ENCODE peak calls at places on chromosomes 7 and 10, in six cellular contexts. One of them, this sample, is unnamed.
A peak's percentile ranks its signal among the peaks of the same experiment; 100 is the strongest.

GRCh38 chr7:33539198-33539597 is 366.1 kb upstream of the BMPER start:
- DNase-seq in WERI-Rb-1: no peak
- DNase-seq in neural crest cell: no peak
- DNase-seq in tibial artery: no peak
- DNase-seq in fibroblast of lung: no peak
- DNase-seq in endothelial cell: no peak
- DNase-seq in this sample: no peak

GRCh38 chr10:103752680-103753248 is 102.6 kb downstream of the SH3PXD2A start:
- DNase-seq in WERI-Rb-1: no peak
- DNase-seq in neural crest cell: no peak
- DNase-seq in tibial artery: no peak
- DNase-seq in fibroblast of lung: no peak
- DNase-seq in endothelial cell: no peak
- DNase-seq in this sample: no peak

GRCh38 chr10:7436490-7437100 is 25.8 kb upstream of the SFMBT2 start:
- DNase-seq in WERI-Rb-1: no peak
- DNase-seq in neural crest cell: no peak
- DNase-seq in tibial artery: no peak
- DNase-seq in fibroblast of lung: peak; percentile 32
- DNase-seq in endothelial cell: no peak
- DNase-seq in this sample: no peak

GRCh38 chr7:155229548-155230168 is 68.0 kb upstream of the INSIG1 start:
- DNase-seq in WERI-Rb-1: no peak
- DNase-seq in neural crest cell: no peak
- DNase-seq in tibial artery: no peak
- DNase-seq in fibroblast of lung: no peak
- DNase-seq in endothelial cell: no peak
- DNase-seq in this sample: no peak

GRCh38 chr10:109898666-109899577 is 24.4 kb downstream of the XPNPEP1 start:
- DNase-seq in WERI-Rb-1: no peak
- DNase-seq in neural crest cell: no peak
- DNase-seq in tibial artery: peak; percentile 90
- DNase-seq in fibroblast of lung: peak; percentile 56
- DNase-seq in endothelial cell: no peak
- DNase-seq in this sample: no peak

GRCh38 chr7:102282465-102283362 is 4.0 kb upstream of the SH2B2 start:
- DNase-seq in WERI-Rb-1: no peak
- DNase-seq in neural crest cell: no peak
- DNase-seq in tibial artery: no peak
- DNase-seq in fibroblast of lung: no peak
- DNase-seq in endothelial cell: no peak
- DNase-seq in this sample: no peak

GRCh38 chr10:45495438-45496152 is 121.6 kb downstream of the ALOX5 start:
- DNase-seq in WERI-Rb-1: no peak
- DNase-seq in neural crest cell: no peak
- DNase-seq in tibial artery: no peak
- DNase-seq in fibroblast of lung: peak; percentile 11
- DNase-seq in endothelial cell: no peak
- DNase-seq in this sample: no peak

GRCh38 chr10:50636576-50636975 is 12.8 kb upstream of the SGMS1 start:
- DNase-seq in WERI-Rb-1: no peak
- DNase-seq in neural crest cell: no peak
- DNase-seq in tibial artery: no peak
- DNase-seq in fibroblast of lung: no peak
- DNase-seq in endothelial cell: no peak
- DNase-seq in this sample: no peak

GRCh38 chr7:131606346-131607290 is 50.2 kb upstream of the PODXL start:
- DNase-seq in WERI-Rb-1: no peak
- DNase-seq in neural crest cell: no peak
- DNase-seq in tibial artery: no peak
- DNase-seq in fibroblast of lung: no peak
- DNase-seq in endothelial cell: no peak
- DNase-seq in this sample: no peak

GRCh38 chr7:109751241-109751640 is 1181.6 kb downstream of the DNAJB9 start:
- DNase-seq in WERI-Rb-1: no peak
- DNase-seq in neural crest cell: no peak
- DNase-seq in tibial artery: no peak
- DNase-seq in fibroblast of lung: peak; percentile 11
- DNase-seq in endothelial cell: no peak
- DNase-seq in this sample: no peak

GRCh38 chr7:1348836-1349335 is 110.4 kb downstream of the MICALL2 start:
- DNase-seq in WERI-Rb-1: no peak
- DNase-seq in neural crest cell: no peak
- DNase-seq in tibial artery: no peak
- DNase-seq in fibroblast of lung: no peak
- DNase-seq in endothelial cell: no peak
- DNase-seq in this sample: no peak

GRCh38 chr7:1668486-1668931 is 1.6 kb upstream of the ELFN1 start:
- DNase-seq in WERI-Rb-1: peak; percentile 47
- DNase-seq in neural crest cell: no peak
- DNase-seq in tibial artery: peak; percentile 57
- DNase-seq in fibroblast of lung: no peak
- DNase-seq in endothelial cell: no peak
- DNase-seq in this sample: peak; percentile 10

GRCh38 chr10:26326874-26327273 is 110.3 kb downstream of the GAD2 start:
- DNase-seq in WERI-Rb-1: no peak
- DNase-seq in neural crest cell: no peak
- DNase-seq in tibial artery: no peak
- DNase-seq in fibroblast of lung: no peak
- DNase-seq in endothelial cell: no peak
- DNase-seq in this sample: no peak

GRCh38 chr7:7913506-7913905 is 55.1 kb upstream of the GLCCI1 start:
- DNase-seq in WERI-Rb-1: no peak
- DNase-seq in neural crest cell: no peak
- DNase-seq in tibial artery: no peak
- DNase-seq in fibroblast of lung: peak; percentile 56
- DNase-seq in endothelial cell: no peak
- DNase-seq in this sample: no peak
- TF ChIP-seq CTCF in WERI-Rb-1: no peak
- TF ChIP-seq CTCF in neural crest cell: no peak
- TF ChIP-seq CTCF in tibial artery: no peak
- TF ChIP-seq CTCF in fibroblast of lung: no peak
- TF ChIP-seq CTCF in endothelial cell: no peak
- TF ChIP-seq CTCF in this sample: no peak

GRCh38 chr7:127892488-127893314 is 138.5 kb downstream of the LRRC4 start:
- DNase-seq in WERI-Rb-1: no peak
- DNase-seq in neural crest cell: no peak
- DNase-seq in tibial artery: no peak
- DNase-seq in fibroblast of lung: peak; percentile 96
- DNase-seq in endothelial cell: no peak
- DNase-seq in this sample: no peak
- TF ChIP-seq CTCF in WERI-Rb-1: no peak
- TF ChIP-seq CTCF in neural crest cell: no peak
- TF ChIP-seq CTCF in tibial artery: no peak
- TF ChIP-seq CTCF in fibroblast of lung: no peak
- TF ChIP-seq CTCF in endothelial cell: no peak
- TF ChIP-seq CTCF in this sample: no peak

GRCh38 chr7:45891462-45892402 is 3.4 kb downstream of the IGFBP1 start:
- DNase-seq in WERI-Rb-1: no peak
- DNase-seq in neural crest cell: no peak
- DNase-seq in tibial artery: no peak
- DNase-seq in fibroblast of lung: no peak
- DNase-seq in endothelial cell: no peak
- DNase-seq in this sample: no peak
- TF ChIP-seq CTCF in WERI-Rb-1: no peak
- TF ChIP-seq CTCF in neural crest cell: peak; percentile 9
- TF ChIP-seq CTCF in tibial artery: no peak
- TF ChIP-seq CTCF in fibroblast of lung: no peak
- TF ChIP-seq CTCF in endothelial cell: no peak
- TF ChIP-seq CTCF in this sample: peak; percentile 6

DNA sequence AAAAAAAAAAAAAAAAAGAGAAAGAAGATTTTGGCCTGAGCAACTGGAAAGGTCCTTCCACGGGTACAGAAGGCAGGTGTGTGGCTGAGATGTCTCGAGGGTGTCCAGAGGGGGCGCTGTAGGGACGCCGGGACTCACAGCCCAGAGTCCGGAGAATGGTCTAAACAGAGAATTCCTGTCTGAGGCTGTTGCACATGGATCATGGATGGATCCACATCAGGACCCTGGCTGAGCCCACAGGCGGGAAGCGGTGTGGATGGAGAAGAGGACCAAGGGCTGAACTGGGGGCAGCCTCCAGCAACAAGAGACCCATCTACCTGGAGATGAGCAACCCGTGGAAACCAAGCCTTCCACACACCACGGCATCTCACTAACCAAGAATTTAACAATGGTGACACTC is 55.0 kb downstream of the PKD1L1 start:
- DNase-seq in WERI-Rb-1: peak; percentile 23
- DNase-seq in neural crest cell: no peak
- DNase-seq in tibial artery: no peak
- DNase-seq in fibroblast of lung: no peak
- DNase-seq in endothelial cell: peak; percentile 55
- DNase-seq in this sample: peak; percentile 20
- TF ChIP-seq CTCF in WERI-Rb-1: peak; percentile 60
- TF ChIP-seq CTCF in neural crest cell: peak; percentile 53
- TF ChIP-seq CTCF in tibial artery: no peak
- TF ChIP-seq CTCF in fibroblast of lung: no peak
- TF ChIP-seq CTCF in endothelial cell: peak; percentile 54
- TF ChIP-seq CTCF in this sample: peak; percentile 57

GRCh38 chr10:119246862-119247549 is 39.6 kb downstream of the GRK5 start:
- DNase-seq in WERI-Rb-1: no peak
- DNase-seq in neural crest cell: no peak
- DNase-seq in tibial artery: peak; percentile 84
- DNase-seq in fibroblast of lung: peak; percentile 94
- DNase-seq in endothelial cell: no peak
- DNase-seq in this sample: no peak
- TF ChIP-seq CTCF in WERI-Rb-1: no peak
- TF ChIP-seq CTCF in neural crest cell: no peak
- TF ChIP-seq CTCF in tibial artery: peak; percentile 18
- TF ChIP-seq CTCF in fibroblast of lung: no peak
- TF ChIP-seq CTCF in endothelial cell: no peak
- TF ChIP-seq CTCF in this sample: no peak

GRCh38 chr10:29026065-29026797 is 262.6 kb upstream of the LYZL1 start:
- DNase-seq in WERI-Rb-1: no peak
- DNase-seq in neural crest cell: no peak
- DNase-seq in tibial artery: no peak
- DNase-seq in fibroblast of lung: no peak
- DNase-seq in endothelial cell: no peak
- DNase-seq in this sample: no peak
- TF ChIP-seq CTCF in WERI-Rb-1: no peak
- TF ChIP-seq CTCF in neural crest cell: no peak
- TF ChIP-seq CTCF in tibial artery: no peak
- TF ChIP-seq CTCF in fibroblast of lung: no peak
- TF ChIP-seq CTCF in endothelial cell: no peak
- TF ChIP-seq CTCF in this sample: no peak

GRCh38 chr10:23157691-23158369 is 34.3 kb upstream of the PTF1A start:
- DNase-seq in WERI-Rb-1: peak; percentile 24
- DNase-seq in neural crest cell: no peak
- DNase-seq in tibial artery: no peak
- DNase-seq in fibroblast of lung: peak; percentile 47
- DNase-seq in endothelial cell: no peak
- DNase-seq in this sample: no peak
- TF ChIP-seq CTCF in WERI-Rb-1: peak; percentile 20
- TF ChIP-seq CTCF in neural crest cell: no peak
- TF ChIP-seq CTCF in tibial artery: no peak
- TF ChIP-seq CTCF in fibroblast of lung: peak; percentile 42
- TF ChIP-seq CTCF in endothelial cell: no peak
- TF ChIP-seq CTCF in this sample: no peak

DNA sequence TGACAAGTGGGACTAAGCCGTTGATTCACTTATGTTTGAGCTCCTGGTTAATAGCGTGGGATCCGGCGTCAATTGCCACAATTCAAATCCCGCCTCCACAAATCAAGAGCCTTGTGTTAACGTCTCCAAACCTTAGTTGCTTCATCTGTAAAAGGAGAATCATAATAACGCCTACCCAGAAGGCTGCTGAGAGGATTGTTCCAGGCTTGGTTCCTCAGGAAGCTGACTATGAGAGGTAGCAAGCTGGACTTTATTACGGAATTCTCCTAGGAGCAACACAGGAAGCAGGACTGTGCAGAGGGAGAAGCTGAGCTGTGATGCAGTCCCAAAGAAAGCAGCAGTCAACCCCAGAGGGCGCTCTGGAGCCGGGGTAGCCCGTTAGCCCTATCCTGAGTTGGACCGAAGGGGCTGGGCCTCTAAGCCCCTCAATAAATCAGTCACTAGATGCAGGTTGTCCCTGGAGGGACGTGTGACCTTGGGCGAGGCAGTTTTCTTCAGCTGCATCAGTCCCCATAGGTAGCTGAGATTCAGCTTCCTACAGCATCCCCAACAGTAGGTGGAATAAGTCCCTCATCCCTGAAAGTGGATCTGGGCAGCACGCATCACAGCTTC is 6.9 kb upstream of the BAG3 start:
- DNase-seq in WERI-Rb-1: peak; percentile 41
- DNase-seq in neural crest cell: peak; percentile 14
- DNase-seq in tibial artery: no peak
- DNase-seq in fibroblast of lung: no peak
- DNase-seq in endothelial cell: no peak
- DNase-seq in this sample: no peak
- TF ChIP-seq CTCF in WERI-Rb-1: peak; percentile 64
- TF ChIP-seq CTCF in neural crest cell: peak; percentile 20
- TF ChIP-seq CTCF in tibial artery: no peak
- TF ChIP-seq CTCF in fibroblast of lung: peak; percentile 17
- TF ChIP-seq CTCF in endothelial cell: no peak
- TF ChIP-seq CTCF in this sample: peak; percentile 24

DNA sequence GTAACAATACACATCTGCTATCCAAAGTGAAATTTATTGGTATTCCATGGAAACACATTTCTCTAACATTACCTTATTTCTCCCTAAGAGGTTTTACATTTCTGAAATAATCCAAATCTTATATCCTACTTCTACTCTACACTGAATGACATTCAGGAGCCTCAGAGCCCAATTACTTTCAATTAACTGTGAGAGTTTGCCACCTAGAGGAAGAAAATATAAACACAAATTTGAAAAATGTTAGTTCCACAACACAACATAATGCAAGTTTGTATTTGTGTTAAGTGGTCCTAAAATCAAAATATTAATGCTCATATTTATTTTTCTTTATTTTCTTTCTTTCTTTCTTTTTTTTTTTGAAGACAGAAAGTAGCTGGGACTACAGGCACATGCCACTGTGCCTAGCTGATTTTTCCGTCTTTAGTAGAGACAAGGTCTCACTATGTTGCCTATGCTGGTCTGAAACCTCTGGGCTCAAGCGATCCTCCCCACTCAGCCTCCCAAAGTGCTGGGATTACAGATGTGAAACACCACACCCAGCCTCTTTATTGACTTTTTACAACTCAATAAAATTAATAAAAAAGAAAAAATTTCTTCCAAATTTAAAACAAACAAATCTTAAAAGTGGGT is 46.0 kb downstream of the ATAD1 start:
- DNase-seq in WERI-Rb-1: no peak
- DNase-seq in neural crest cell: no peak
- DNase-seq in tibial artery: no peak
- DNase-seq in fibroblast of lung: peak; percentile 46
- DNase-seq in endothelial cell: no peak
- DNase-seq in this sample: no peak
- TF ChIP-seq CTCF in WERI-Rb-1: no peak
- TF ChIP-seq CTCF in neural crest cell: peak; percentile 73
- TF ChIP-seq CTCF in tibial artery: peak; percentile 50
- TF ChIP-seq CTCF in fibroblast of lung: peak; percentile 31
- TF ChIP-seq CTCF in endothelial cell: peak; percentile 61
- TF ChIP-seq CTCF in this sample: peak; percentile 64